ENCODE peak calls at places on chromosomes 1 and 21, in seven cellular contexts. One of them, this sample, is unnamed.

GRCh38 chr1:109765896-109766615 is 2.3 kb upstream of the EPS8L3 start:
- DNase-seq in HS-27A: no peak
- DNase-seq in Right ventricle myocardium superior: peak; percentile 25
- DNase-seq in stimulated activated CD4-positive, alpha-beta T cell treated with anti-CD3 and anti-CD28 coated beads, Interleukin-12 subunit alpha, Interleukin-12 subunit beta, amount 100 ng/mL, for 24 hours: no peak
- DNase-seq in GM03348: no peak
- DNase-seq in EL: no peak
- DNase-seq in omental fat pad: no peak
- DNase-seq in this sample: no peak

GRCh38 chr1:47444578-47445465 is 7.0 kb downstream of the FOXD2 start:
- DNase-seq in stimulated activated CD4-positive, alpha-beta T cell treated with anti-CD3 and anti-CD28 coated beads, Interleukin-12 subunit alpha, Interleukin-12 subunit beta, amount 100 ng/mL, for 24 hours: peak; percentile 47
- DNase-seq in Right ventricle myocardium superior: peak; percentile 52
- DNase-seq in omental fat pad: no peak
- DNase-seq in HS-27A: no peak
- DNase-seq in GM03348: peak; percentile 38
- DNase-seq in EL: peak; percentile 33
- DNase-seq in this sample: peak; percentile 45

GRCh38 chr1:20250346-20250989 is 40.2 kb upstream of the VWA5B1 start:
- DNase-seq in omental fat pad: no peak
- DNase-seq in Right ventricle myocardium superior: no peak
- DNase-seq in GM03348: peak; percentile 31
- DNase-seq in stimulated activated CD4-positive, alpha-beta T cell treated with anti-CD3 and anti-CD28 coated beads, Interleukin-12 subunit alpha, Interleukin-12 subunit beta, amount 100 ng/mL, for 24 hours: no peak
- DNase-seq in EL: no peak
- DNase-seq in HS-27A: no peak
- DNase-seq in this sample: no peak

GRCh38 chr1:184322253-184322652 is 64.6 kb upstream of the C1orf21 start:
- DNase-seq in omental fat pad: no peak
- DNase-seq in stimulated activated CD4-positive, alpha-beta T cell treated with anti-CD3 and anti-CD28 coated beads, Interleukin-12 subunit alpha, Interleukin-12 subunit beta, amount 100 ng/mL, for 24 hours: no peak
- DNase-seq in GM03348: no peak
- DNase-seq in HS-27A: no peak
- DNase-seq in EL: no peak
- DNase-seq in Right ventricle myocardium superior: no peak
- DNase-seq in this sample: no peak

GRCh38 chr1:51661081-51661518 is 44.2 kb downstream of the OSBPL9 start:
- DNase-seq in GM03348: peak; percentile 77
- DNase-seq in omental fat pad: no peak
- DNase-seq in EL: peak; percentile 98
- DNase-seq in HS-27A: peak; percentile 96
- DNase-seq in Right ventricle myocardium superior: no peak
- DNase-seq in stimulated activated CD4-positive, alpha-beta T cell treated with anti-CD3 and anti-CD28 coated beads, Interleukin-12 subunit alpha, Interleukin-12 subunit beta, amount 100 ng/mL, for 24 hours: no peak
- DNase-seq in this sample: no peak

GRCh38 chr1:235892080-235892670 is 25.5 kb upstream of the LYST start:
- DNase-seq in omental fat pad: no peak
- DNase-seq in stimulated activated CD4-positive, alpha-beta T cell treated with anti-CD3 and anti-CD28 coated beads, Interleukin-12 subunit alpha, Interleukin-12 subunit beta, amount 100 ng/mL, for 24 hours: no peak
- DNase-seq in GM03348: no peak
- DNase-seq in Right ventricle myocardium superior: no peak
- DNase-seq in HS-27A: no peak
- DNase-seq in EL: no peak
- DNase-seq in this sample: peak; percentile 48

GRCh38 chr1:84724128-84724860 is 34.0 kb upstream of the SSX2IP start:
- DNase-seq in EL: no peak
- DNase-seq in Right ventricle myocardium superior: no peak
- DNase-seq in omental fat pad: no peak
- DNase-seq in GM03348: no peak
- DNase-seq in stimulated activated CD4-positive, alpha-beta T cell treated with anti-CD3 and anti-CD28 coated beads, Interleukin-12 subunit alpha, Interleukin-12 subunit beta, amount 100 ng/mL, for 24 hours: peak; percentile 34
- DNase-seq in HS-27A: no peak
- DNase-seq in this sample: peak; percentile 28

GRCh38 chr1:84541679-84542078 is 32.6 kb downstream of the CTBS start:
- DNase-seq in HS-27A: no peak
- DNase-seq in GM03348: no peak
- DNase-seq in EL: no peak
- DNase-seq in omental fat pad: no peak
- DNase-seq in Right ventricle myocardium superior: no peak
- DNase-seq in stimulated activated CD4-positive, alpha-beta T cell treated with anti-CD3 and anti-CD28 coated beads, Interleukin-12 subunit alpha, Interleukin-12 subunit beta, amount 100 ng/mL, for 24 hours: no peak
- DNase-seq in this sample: no peak

GRCh38 chr1:111656093-111657017 is 36.8 kb downstream of the RAP1A start:
- DNase-seq in omental fat pad: no peak
- DNase-seq in stimulated activated CD4-positive, alpha-beta T cell treated with anti-CD3 and anti-CD28 coated beads, Interleukin-12 subunit alpha, Interleukin-12 subunit beta, amount 100 ng/mL, for 24 hours: no peak
- DNase-seq in GM03348: peak; percentile 67
- DNase-seq in HS-27A: peak; percentile 27
- DNase-seq in Right ventricle myocardium superior: no peak
- DNase-seq in EL: peak; percentile 60
- DNase-seq in this sample: no peak

GRCh38 chr21:44398499-44398898 is 45.1 kb downstream of the TRPM2 start:
- DNase-seq in HS-27A: no peak
- DNase-seq in Right ventricle myocardium superior: no peak
- DNase-seq in omental fat pad: no peak
- DNase-seq in GM03348: no peak
- DNase-seq in stimulated activated CD4-positive, alpha-beta T cell treated with anti-CD3 and anti-CD28 coated beads, Interleukin-12 subunit alpha, Interleukin-12 subunit beta, amount 100 ng/mL, for 24 hours: no peak
- DNase-seq in EL: no peak
- DNase-seq in this sample: peak; percentile 10

GRCh38 chr1:190957565-190957964 is 479.9 kb upstream of the BRINP3 start:
- DNase-seq in EL: peak; percentile 1
- DNase-seq in Right ventricle myocardium superior: no peak
- DNase-seq in GM03348: no peak
- DNase-seq in stimulated activated CD4-positive, alpha-beta T cell treated with anti-CD3 and anti-CD28 coated beads, Interleukin-12 subunit alpha, Interleukin-12 subunit beta, amount 100 ng/mL, for 24 hours: no peak
- DNase-seq in omental fat pad: no peak
- DNase-seq in HS-27A: no peak
- DNase-seq in this sample: no peak

GRCh38 chr21:45509566-45510465 is 32.4 kb downstream of the SLC19A1 start:
- DNase-seq in GM03348: no peak
- DNase-seq in EL: no peak
- DNase-seq in HS-27A: no peak
- DNase-seq in stimulated activated CD4-positive, alpha-beta T cell treated with anti-CD3 and anti-CD28 coated beads, Interleukin-12 subunit alpha, Interleukin-12 subunit beta, amount 100 ng/mL, for 24 hours: no peak
- DNase-seq in Right ventricle myocardium superior: peak; percentile 36
- DNase-seq in omental fat pad: no peak
- DNase-seq in this sample: no peak

GRCh38 chr1:228367798-228368791 is 38.5 kb downstream of the TRIM11 start:
- DNase-seq in EL: no peak
- DNase-seq in omental fat pad: no peak
- DNase-seq in Right ventricle myocardium superior: peak; percentile 55
- DNase-seq in HS-27A: no peak
- DNase-seq in stimulated activated CD4-positive, alpha-beta T cell treated with anti-CD3 and anti-CD28 coated beads, Interleukin-12 subunit alpha, Interleukin-12 subunit beta, amount 100 ng/mL, for 24 hours: no peak
- DNase-seq in GM03348: no peak
- DNase-seq in this sample: no peak

GRCh38 chr1:112508242-112509004 is at the start of gene WNT2B:
- DNase-seq in HS-27A: no peak
- DNase-seq in GM03348: peak; percentile 62
- DNase-seq in Right ventricle myocardium superior: peak; percentile 50
- DNase-seq in stimulated activated CD4-positive, alpha-beta T cell treated with anti-CD3 and anti-CD28 coated beads, Interleukin-12 subunit alpha, Interleukin-12 subunit beta, amount 100 ng/mL, for 24 hours: peak; percentile 35
- DNase-seq in omental fat pad: no peak
- DNase-seq in EL: no peak
- DNase-seq in this sample: peak; percentile 79

GRCh38 chr1:28160677-28161328 is 15.7 kb downstream of the PTAFR start:
- DNase-seq in HS-27A: no peak
- DNase-seq in Right ventricle myocardium superior: peak; percentile 47
- DNase-seq in stimulated activated CD4-positive, alpha-beta T cell treated with anti-CD3 and anti-CD28 coated beads, Interleukin-12 subunit alpha, Interleukin-12 subunit beta, amount 100 ng/mL, for 24 hours: no peak
- DNase-seq in GM03348: peak; percentile 79
- DNase-seq in EL: no peak
- DNase-seq in omental fat pad: no peak
- DNase-seq in this sample: no peak

GRCh38 chr1:53550201-53550741 is 91.1 kb downstream of the DMRTB1 start:
- DNase-seq in stimulated activated CD4-positive, alpha-beta T cell treated with anti-CD3 and anti-CD28 coated beads, Interleukin-12 subunit alpha, Interleukin-12 subunit beta, amount 100 ng/mL, for 24 hours: no peak
- DNase-seq in Right ventricle myocardium superior: peak; percentile 26
- DNase-seq in HS-27A: no peak
- DNase-seq in GM03348: peak; percentile 48
- DNase-seq in EL: peak; percentile 41
- DNase-seq in omental fat pad: no peak
- DNase-seq in this sample: no peak

GRCh38 chr1:30895382-30895941 is 13.1 kb downstream of the SDC3 start:
- DNase-seq in Right ventricle myocardium superior: no peak
- DNase-seq in HS-27A: no peak
- DNase-seq in GM03348: no peak
- DNase-seq in EL: no peak
- DNase-seq in omental fat pad: no peak
- DNase-seq in stimulated activated CD4-positive, alpha-beta T cell treated with anti-CD3 and anti-CD28 coated beads, Interleukin-12 subunit alpha, Interleukin-12 subunit beta, amount 100 ng/mL, for 24 hours: no peak
- DNase-seq in this sample: no peak

GRCh38 chr1:202807367-202807925 is 775 bp downstream of the KDM5B start:
- DNase-seq in Right ventricle myocardium superior: peak; percentile 44
- DNase-seq in GM03348: peak; percentile 83
- DNase-seq in EL: peak; percentile 51
- DNase-seq in omental fat pad: no peak
- DNase-seq in HS-27A: no peak
- DNase-seq in stimulated activated CD4-positive, alpha-beta T cell treated with anti-CD3 and anti-CD28 coated beads, Interleukin-12 subunit alpha, Interleukin-12 subunit beta, amount 100 ng/mL, for 24 hours: peak; percentile 28
- DNase-seq in this sample: peak; percentile 83

GRCh38 chr21:38769253-38769780 is 36.4 kb upstream of the ETS2 start:
- DNase-seq in GM03348: no peak
- DNase-seq in Right ventricle myocardium superior: no peak
- DNase-seq in HS-27A: no peak
- DNase-seq in EL: peak; percentile 92
- DNase-seq in stimulated activated CD4-positive, alpha-beta T cell treated with anti-CD3 and anti-CD28 coated beads, Interleukin-12 subunit alpha, Interleukin-12 subunit beta, amount 100 ng/mL, for 24 hours: no peak
- DNase-seq in omental fat pad: no peak
- DNase-seq in this sample: no peak

GRCh38 chr1:53380296-53380695 is 52.4 kb upstream of the LRP8 start:
- DNase-seq in stimulated activated CD4-positive, alpha-beta T cell treated with anti-CD3 and anti-CD28 coated beads, Interleukin-12 subunit alpha, Interleukin-12 subunit beta, amount 100 ng/mL, for 24 hours: no peak
- DNase-seq in GM03348: no peak
- DNase-seq in EL: no peak
- DNase-seq in Right ventricle myocardium superior: no peak
- DNase-seq in HS-27A: no peak
- DNase-seq in omental fat pad: no peak
- DNase-seq in this sample: no peak

GRCh38 chr1:89608627-89609338 is 24.1 kb upstream of the LRRC8C start:
- DNase-seq in GM03348: no peak
- DNase-seq in omental fat pad: no peak
- DNase-seq in stimulated activated CD4-positive, alpha-beta T cell treated with anti-CD3 and anti-CD28 coated beads, Interleukin-12 subunit alpha, Interleukin-12 subunit beta, amount 100 ng/mL, for 24 hours: peak; percentile 49
- DNase-seq in Right ventricle myocardium superior: peak; percentile 43
- DNase-seq in HS-27A: no peak
- DNase-seq in EL: no peak
- DNase-seq in this sample: no peak

GRCh38 chr1:51638350-51638749 is 21.5 kb downstream of the OSBPL9 start:
- DNase-seq in HS-27A: no peak
- DNase-seq in Right ventricle myocardium superior: no peak
- DNase-seq in omental fat pad: no peak
- DNase-seq in EL: no peak
- DNase-seq in GM03348: no peak
- DNase-seq in stimulated activated CD4-positive, alpha-beta T cell treated with anti-CD3 and anti-CD28 coated beads, Interleukin-12 subunit alpha, Interleukin-12 subunit beta, amount 100 ng/mL, for 24 hours: no peak
- DNase-seq in this sample: no peak

GRCh38 chr1:41416081-41416480 is 54.8 kb downstream of the FOXO6 start:
- DNase-seq in HS-27A: no peak
- DNase-seq in omental fat pad: no peak
- DNase-seq in EL: no peak
- DNase-seq in GM03348: no peak
- DNase-seq in stimulated activated CD4-positive, alpha-beta T cell treated with anti-CD3 and anti-CD28 coated beads, Interleukin-12 subunit alpha, Interleukin-12 subunit beta, amount 100 ng/mL, for 24 hours: no peak
- DNase-seq in Right ventricle myocardium superior: peak; percentile 32
- DNase-seq in this sample: no peak

GRCh38 chr1:168338589-168339503 is 58.2 kb downstream of the TBX19 start:
- DNase-seq in stimulated activated CD4-positive, alpha-beta T cell treated with anti-CD3 and anti-CD28 coated beads, Interleukin-12 subunit alpha, Interleukin-12 subunit beta, amount 100 ng/mL, for 24 hours: no peak
- DNase-seq in GM03348: no peak
- DNase-seq in Right ventricle myocardium superior: no peak
- DNase-seq in EL: no peak
- DNase-seq in HS-27A: no peak
- DNase-seq in omental fat pad: no peak
- DNase-seq in this sample: no peak

GRCh38 chr1:20380616-20381035 is 90.0 kb downstream of the VWA5B1 start:
- DNase-seq in HS-27A: peak; percentile 34
- DNase-seq in GM03348: peak; percentile 80
- DNase-seq in omental fat pad: no peak
- DNase-seq in Right ventricle myocardium superior: no peak
- DNase-seq in stimulated activated CD4-positive, alpha-beta T cell treated with anti-CD3 and anti-CD28 coated beads, Interleukin-12 subunit alpha, Interleukin-12 subunit beta, amount 100 ng/mL, for 24 hours: no peak
- DNase-seq in EL: peak; percentile 80
- DNase-seq in this sample: no peak

GRCh38 chr1:21924503-21925005 is 12.6 kb downstream of the HSPG2 start:
- DNase-seq in Right ventricle myocardium superior: no peak
- DNase-seq in GM03348: no peak
- DNase-seq in stimulated activated CD4-positive, alpha-beta T cell treated with anti-CD3 and anti-CD28 coated beads, Interleukin-12 subunit alpha, Interleukin-12 subunit beta, amount 100 ng/mL, for 24 hours: no peak
- DNase-seq in HS-27A: no peak
- DNase-seq in EL: peak; percentile 45
- DNase-seq in omental fat pad: no peak
- DNase-seq in this sample: no peak